ENCODE peak calls at places on chromosomes 11 and 22, in six cellular contexts. K is MM.1S, Y is GM23248, O is neural progenitor cell, M is PC-3, X is PC-9. G is an unnamed sample. For H3F3A, the result is how much of the 10 kb centered on the place peaks cover.

GRCh38 chr11:71977743-71978418 is 20.8 kb upstream of the IL18BP start:
- DNase-seq in X (peak), Y (peak), O (peak), K (peak), M (peak), G (peak)

GRCh38 chr11:45752136-45752535 is 52.8 kb upstream of the SLC35C1 start:
- DNase-seq in M (no peak), O (no peak), K (no peak), Y (no peak), X (no peak), G (no peak)

GRCh38 chr11:35363246-35364100 is 55.9 kb downstream of the SLC1A2 start:
- DNase-seq in O (no peak), M (no peak), X (no peak), Y (peak), K (no peak), G (no peak)

GRCh38 chr22:37401401-37401859 is 25.8 kb downstream of the ELFN2 start:
- DNase-seq in X (no peak), M (no peak), Y (peak), K (no peak), O (no peak), G (no peak)

GRCh38 chr11:35545604-35546003 is 20.2 kb upstream of the PAMR1 start:
- DNase-seq in M (no peak), O (no peak), Y (no peak), X (no peak), K (no peak), G (no peak)

GRCh38 chr22:17828502-17829080 is 54.3 kb upstream of the BID start:
- DNase-seq in Y (no peak), X (no peak), M (no peak), K (no peak), O (no peak), G (no peak)

GRCh38 chr11:86228269-86228966 is 16.1 kb upstream of the EED start:
- DNase-seq in Y (no peak), M (no peak), X (no peak), O (no peak), K (no peak), G (no peak)

GRCh38 chr11:2235588-2236326 is 34.6 kb downstream of the ASCL2 start:
- DNase-seq in Y (no peak), K (no peak), O (peak), X (no peak), M (no peak), G (no peak)

GRCh38 chr22:46070215-46070721 is 80.1 kb upstream of the PPARA start:
- DNase-seq in K (peak), O (peak), X (peak), M (peak), Y (peak), G (peak)

GRCh38 chr11:43578346-43579170 is 102.0 kb upstream of the HSD17B12 start:
- DNase-seq in K (no peak), O (no peak), Y (peak), M (peak), X (no peak), G (peak)

GRCh38 chr11:95375881-95376280 is 144.9 kb upstream of the SESN3 start:
- DNase-seq in M (no peak), O (no peak), Y (peak), K (no peak), X (no peak), G (no peak)

GRCh38 chr22:39666495-39666894 is 95.9 kb downstream of the CACNA1I start:
- DNase-seq in M (no peak), Y (no peak), K (no peak), X (peak), O (no peak), G (no peak)

GRCh38 chr11:131888230-131888826 is 517.9 kb downstream of the NTM start:
- DNase-seq in K (no peak), O (no peak), X (no peak), Y (peak), M (peak), G (no peak)

GRCh38 chr22:18066181-18066859 is 11.5 kb upstream of the PEX26 start:
- DNase-seq in O (no peak), Y (no peak), K (no peak), M (no peak), X (no peak), G (no peak)

GRCh38 chr22:49690454-49690853 is 137.2 kb downstream of the BRD1 start:
- DNase-seq in O (no peak), M (no peak), X (no peak), Y (no peak), K (no peak), G (no peak)

GRCh38 chr11:14393889-14394288 is 34.9 kb upstream of the RRAS2 start:
- DNase-seq in X (no peak), O (no peak), Y (no peak), K (no peak), M (no peak), G (no peak)

GRCh38 chr11:112163875-112164521 is at the start of gene IL18:
- DNase-seq in O (peak), X (peak), K (no peak), Y (peak), M (peak), G (peak)

GRCh38 chr11:66800720-66801428 is 42.4 kb upstream of the RCE1 start:
- DNase-seq in X (no peak), O (no peak), M (no peak), K (peak), Y (no peak), G (no peak)

GRCh38 chr11:73343076-73343833 is 32.9 kb upstream of the RELT start:
- DNase-seq in Y (no peak), X (no peak), K (no peak), O (no peak), M (peak), G (peak)

GRCh38 chr11:73345481-73346147 is 30.6 kb upstream of the RELT start:
- DNase-seq in O (no peak), K (no peak), M (no peak), X (no peak), Y (no peak), G (no peak)

GRCh38 chr11:73340164-73340563 is 32.1 kb downstream of the ARHGEF17 start:
- DNase-seq in K (no peak), Y (peak), M (no peak), X (no peak), O (no peak), G (no peak)

GRCh38 chr11:73344191-73344607 is 32.0 kb upstream of the RELT start:
- DNase-seq in Y (no peak), K (no peak), M (no peak), X (no peak), O (no peak), G (no peak)

DNA sequence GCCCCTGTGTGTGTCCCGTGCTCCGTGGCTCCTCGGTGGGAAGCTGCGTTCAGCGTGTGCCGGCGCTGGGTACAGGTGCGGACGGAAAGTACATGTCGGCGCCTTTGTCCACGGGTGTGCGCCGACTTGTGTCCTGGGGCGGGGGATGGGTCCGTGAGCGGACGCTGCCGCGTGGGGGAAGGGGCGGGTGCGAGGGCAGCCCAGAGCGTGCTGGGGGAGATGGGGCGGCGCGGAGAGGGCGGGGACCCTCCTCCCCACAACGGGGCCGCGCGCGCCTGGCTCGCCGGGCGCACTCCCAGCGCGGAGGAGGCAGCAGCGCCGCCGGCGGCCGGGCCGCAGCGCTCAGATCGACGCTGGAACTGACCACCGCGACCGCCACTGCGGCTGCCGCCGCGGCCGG is 33.6 kb upstream of the RELT start:
- DNase-seq in X (no peak), O (peak), Y (peak), K (no peak), M (peak), G (peak)
- TF ChIP-seq EZH2 in X (no peak), O (peak), Y (no peak), K (no peak), M (no peak), G (no peak)

GRCh38 chr22:29887358-29887757 is 4.4 kb downstream of the MTMR3 start:
- DNase-seq in X (no peak), M (no peak), O (no peak), K (no peak), Y (no peak), G (no peak)

GRCh38 chr22:29886601-29887000 is 3.6 kb downstream of the MTMR3 start:
- DNase-seq in M (no peak), K (no peak), O (no peak), Y (no peak), X (no peak), G (no peak)

GRCh38 chr22:29883045-29883830 is at the start of gene MTMR3:
- DNase-seq in K (peak), M (peak), O (peak), X (peak), Y (peak), G (peak)

GRCh38 chr22:29883831-29884139 is 811 bp downstream of the MTMR3 start:
- DNase-seq in Y (no peak), O (no peak), M (no peak), X (no peak), K (no peak), G (no peak)

DNA sequence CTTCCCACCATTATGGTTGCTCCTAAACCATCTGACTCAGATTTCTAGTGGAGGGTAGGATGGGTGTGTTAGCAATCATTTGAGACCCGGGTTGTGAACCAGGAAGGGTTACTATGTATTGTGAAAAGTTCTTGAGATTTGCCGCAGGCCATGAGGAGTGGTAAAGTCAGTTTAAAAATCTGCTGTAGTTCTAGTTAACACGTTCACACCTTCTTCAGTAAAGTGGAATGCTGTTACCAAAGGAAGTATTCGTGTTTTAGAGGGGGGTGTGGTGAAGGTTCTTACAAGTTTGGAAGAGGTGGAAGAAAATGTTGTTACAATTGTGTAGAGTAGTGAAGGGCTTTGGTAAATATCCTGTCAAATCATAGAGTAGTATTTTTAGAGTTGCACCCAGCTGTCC is 2.6 kb downstream of the MTMR3 start:
- DNase-seq in M (no peak), Y (no peak), X (no peak), O (no peak), K (no peak), G (no peak)
- H3K27ac ChIP-seq in M (no peak), Y (no peak), X (no peak), O (no peak), K (no peak), G (no peak)

GRCh38 chr22:48627966-48628365 is 1199.7 kb downstream of the BRD1 start:
- DNase-seq in O (no peak), Y (no peak), M (no peak), K (no peak), X (no peak), G (no peak)

GRCh38 chr22:48622891-48623545 is 1204.7 kb downstream of the BRD1 start:
- DNase-seq in X (no peak), Y (no peak), K (no peak), M (no peak), O (no peak), G (no peak)

GRCh38 chr22:48627203-48627602 is 1200.5 kb downstream of the BRD1 start:
- DNase-seq in M (no peak), O (peak), X (no peak), K (no peak), Y (no peak), G (no peak)

GRCh38 chr22:48621085-48621484 is 1206.6 kb downstream of the BRD1 start:
- DNase-seq in Y (no peak), K (no peak), M (no peak), X (no peak), O (no peak), G (no peak)

DNA sequence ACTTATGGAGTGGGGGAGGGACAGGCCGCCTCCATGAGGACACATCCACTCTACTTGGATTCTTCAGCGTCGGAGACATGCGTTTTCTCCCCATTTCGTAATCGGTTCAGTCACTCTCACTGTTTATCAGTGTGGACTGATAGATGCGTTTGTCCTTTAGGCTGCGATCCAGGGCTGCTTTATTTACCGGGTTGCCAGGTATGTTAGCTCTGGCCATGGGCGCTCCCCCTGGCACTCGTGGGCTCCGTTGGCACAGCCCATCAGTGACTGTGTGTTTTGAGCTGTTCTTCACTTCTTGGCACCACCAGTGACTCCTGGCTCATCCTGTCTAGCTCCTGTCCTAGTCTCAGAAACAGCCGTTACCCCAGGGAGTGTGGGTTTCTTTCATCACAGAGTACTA is 1203.3 kb downstream of the BRD1 start:
- DNase-seq in Y (no peak), X (no peak), K (no peak), O (no peak), M (no peak), G (no peak)
- H3F3A ChIP-seq in Y (under half), X (under half), K (under half), O (under half), M (under half), G (under half)

GRCh38 chr11:117874910-117875396 is 1.5 kb downstream of the FXYD6 start:
- DNase-seq in M (no peak), O (no peak), X (no peak), Y (no peak), K (no peak), G (no peak)

GRCh38 chr11:117876341-117877119 is at the start of gene FXYD6:
- DNase-seq in M (no peak), K (no peak), X (no peak), Y (peak), O (peak), G (peak)

GRCh38 chr11:117875397-117876048 is 935 bp downstream of the FXYD6 start:
- DNase-seq in M (no peak), X (no peak), Y (no peak), O (peak), K (no peak), G (peak)

GRCh38 chr11:117877120-117877784 is 794 bp upstream of the FXYD6 start:
- DNase-seq in Y (no peak), K (no peak), M (no peak), O (no peak), X (no peak), G (peak)

DNA sequence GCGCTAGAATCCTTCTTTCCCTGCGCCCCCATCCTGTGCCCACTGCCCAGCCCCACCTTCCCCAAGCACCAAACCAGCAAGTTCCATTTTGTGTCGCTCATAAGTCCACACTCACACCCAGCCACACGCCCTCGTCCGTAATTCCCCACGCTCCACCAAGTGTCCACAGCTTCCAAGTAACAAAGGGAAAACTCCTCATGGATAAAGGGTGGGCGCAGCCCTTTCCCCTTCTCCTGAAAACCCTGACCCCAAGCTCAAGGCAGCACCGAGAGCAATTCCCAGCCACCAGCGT is 463 bp downstream of the FXYD6 start:
- DNase-seq in X (no peak), Y (no peak), O (no peak), M (no peak), K (no peak), G (no peak)
- TF ChIP-seq EZH2 in X (no peak), Y (no peak), O (no peak), M (peak), K (no peak), G (no peak)

GRCh38 chr11:128559496-128560103 is 27.8 kb downstream of the ETS1 start:
- DNase-seq in O (no peak), M (peak), Y (peak), X (no peak), K (no peak), G (no peak)
- H3K27ac ChIP-seq in O (no peak), M (no peak), Y (no peak), X (no peak), K (no peak), G (no peak)

DNA sequence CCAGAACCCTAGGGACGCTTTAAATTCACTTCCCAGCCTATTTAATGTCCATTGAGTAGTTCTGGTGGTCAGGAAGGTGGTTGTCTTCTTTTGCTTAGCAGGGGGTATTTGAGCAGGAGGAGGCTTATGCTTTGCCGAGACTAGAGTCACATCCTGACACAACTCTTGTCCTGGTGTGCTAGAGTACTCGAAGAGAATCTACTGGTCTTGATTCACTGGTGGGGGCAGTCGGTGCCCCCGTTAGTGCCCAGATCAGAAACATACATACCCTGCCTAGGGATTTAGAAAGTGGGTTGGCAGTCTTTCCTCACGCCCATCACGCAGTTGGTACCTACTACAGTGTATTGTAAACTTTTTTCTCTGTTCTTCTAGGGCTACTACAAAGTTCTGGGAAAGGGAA is 2.7 kb downstream of the RPL27A start:
- DNase-seq in Y (no peak), X (no peak), K (no peak), M (no peak), O (no peak), G (no peak)
- H3F3A ChIP-seq in Y (half or more), X (half or more), K (half or more), M (under half), O (half or more), G (half or more)

GRCh38 chr22:23437779-23438178 is 142.3 kb downstream of the IGLL1 start:
- DNase-seq in O (no peak), M (no peak), X (no peak), Y (no peak), K (no peak), G (no peak)
- TF ChIP-seq EZH2 in O (no peak), M (no peak), X (no peak), Y (no peak), K (no peak), G (no peak)

GRCh38 chr11:31870609-31871309 is 59.6 kb upstream of the PAX6 start:
- DNase-seq in O (peak), M (peak), X (peak), K (peak), Y (peak), G (peak)
- H3K27ac ChIP-seq in O (no peak), M (no peak), X (peak), K (no peak), Y (no peak), G (no peak)

GRCh38 chr22:36362819-36363377 is 24.9 kb downstream of the MYH9 start:
- DNase-seq in O (no peak), X (no peak), K (no peak), M (peak), Y (peak), G (no peak)

GRCh38 chr22:36362077-36362476 is 25.7 kb downstream of the MYH9 start:
- DNase-seq in M (no peak), O (no peak), Y (no peak), K (no peak), X (no peak), G (no peak)

GRCh38 chr22:36365020-36365411 is 22.8 kb downstream of the MYH9 start:
- DNase-seq in X (peak), K (no peak), Y (peak), O (peak), M (peak), G (no peak)

GRCh38 chr22:36364255-36365019 is 23.3 kb downstream of the MYH9 start:
- DNase-seq in O (no peak), K (no peak), Y (peak), M (no peak), X (no peak), G (no peak)

DNA sequence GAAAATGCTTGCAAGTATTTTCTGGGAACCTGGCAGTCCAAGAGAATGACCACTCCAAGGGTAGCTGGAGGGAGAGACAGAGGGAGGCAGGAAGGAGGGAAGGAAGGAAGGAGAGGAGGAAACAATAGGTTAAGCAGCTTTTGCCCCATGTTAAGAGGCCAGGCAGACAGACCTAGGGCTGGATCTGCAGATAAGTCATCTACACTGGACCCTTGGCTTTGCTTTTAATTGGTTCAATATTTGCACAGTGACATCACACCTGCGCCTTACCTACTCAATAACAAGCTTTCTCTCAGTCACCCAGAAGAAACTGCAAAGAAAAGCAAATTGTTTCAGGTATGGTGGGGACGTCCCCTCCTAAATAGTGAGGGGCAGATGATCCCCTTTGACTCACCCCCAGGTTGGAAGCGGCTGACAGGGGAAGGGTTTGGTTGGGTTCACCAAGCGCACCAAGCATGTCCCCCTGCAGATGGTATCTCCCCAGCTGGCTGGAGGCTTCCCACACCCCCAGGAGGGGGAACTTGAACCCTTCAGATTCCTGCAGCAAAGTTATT is 24.3 kb downstream of the MYH9 start:
- DNase-seq in X (no peak), Y (no peak), M (peak), O (no peak), K (no peak), G (no peak)
- H3F3A ChIP-seq in X (half or more), Y (half or more), M (under half), O (under half), K (under half), G (under half)

GRCh38 chr11:70089631-70090030 is 11.5 kb downstream of the ANO1 start:
- DNase-seq in Y (no peak), K (no peak), O (no peak), M (no peak), X (no peak), G (no peak)

GRCh38 chr11:70088735-70089250 is 10.7 kb downstream of the ANO1 start:
- DNase-seq in M (no peak), O (peak), K (no peak), Y (no peak), X (no peak), G (no peak)

GRCh38 chr11:70092959-70093358 is 14.8 kb downstream of the ANO1 start:
- DNase-seq in K (no peak), X (no peak), M (no peak), O (no peak), Y (no peak), G (no peak)

GRCh38 chr11:70091651-70092050 is 13.5 kb downstream of the ANO1 start:
- DNase-seq in X (no peak), K (no peak), O (no peak), M (no peak), Y (no peak), G (no peak)

DNA sequence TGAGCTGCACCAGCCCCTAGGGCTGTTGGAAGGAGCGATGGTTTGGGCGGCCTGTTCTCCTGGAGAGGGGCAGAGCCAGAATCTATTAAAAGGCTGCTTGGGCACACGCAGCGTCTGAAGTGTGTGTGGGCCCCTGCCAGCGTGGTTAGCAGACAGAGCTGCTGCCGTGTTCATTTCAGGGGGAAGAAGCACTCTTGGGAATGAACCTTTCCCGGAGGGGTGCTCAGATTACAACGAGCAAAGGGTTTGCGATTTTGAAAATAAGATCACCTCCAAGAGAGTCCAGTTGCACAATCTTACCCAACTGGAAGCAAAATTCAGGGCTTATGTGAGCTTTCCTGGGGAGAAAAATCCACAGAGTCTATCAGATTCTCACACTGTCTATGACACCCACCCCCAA is 12.9 kb downstream of the ANO1 start:
- DNase-seq in K (no peak), Y (peak), X (no peak), M (no peak), O (no peak), G (no peak)
- TF ChIP-seq EZH2 in K (no peak), Y (no peak), X (no peak), M (no peak), O (no peak), G (no peak)

G was measured in GM23338.